ENCODE peak calls at places on chromosomes 4 and X, in eight cellular contexts. I is body of pancreas, N is Peyer's patch, F is right lobe of liver, W is endothelial cell of umbilical vein, B is sigmoid colon, U is tibial nerve, X is uterus. M is an unnamed sample. For H3K4me1, the result is how much of the 10 kb centered on the place peaks cover.

GRCh38 chrX:40663880-40664630 is 16.7 kb upstream of the CXorf38 start:
- DNase-seq in N (no peak), X (no peak), W (peak), I (peak), B (no peak), F (no peak), U (no peak), M (no peak)

GRCh38 chr4:27088491-27088890 is 227.8 kb downstream of the STIM2 start:
- DNase-seq in F (no peak), X (no peak), I (no peak), B (no peak), W (no peak), N (no peak), U (no peak), M (no peak)

GRCh38 chr4:77196866-77197265 is 39.9 kb downstream of the CCNG2 start:
- DNase-seq in W (no peak), B (no peak), I (no peak), U (no peak), F (no peak), X (no peak), N (no peak), M (no peak)

GRCh38 chr4:84493092-84493850 is 5.8 kb downstream of the NKX6-1 start:
- DNase-seq in W (no peak), N (no peak), B (no peak), X (no peak), U (no peak), F (peak), I (peak), M (no peak)

GRCh38 chr4:91064157-91064853 is 937.1 kb downstream of the CCSER1 start:
- DNase-seq in N (no peak), X (no peak), F (no peak), W (peak), B (no peak), I (peak), U (no peak), M (no peak)

GRCh38 chr4:54961357-54961975 is 163.9 kb downstream of the KDR start:
- DNase-seq in I (no peak), W (peak), U (no peak), F (no peak), B (no peak), N (no peak), X (no peak), M (no peak)

GRCh38 chr4:39548425-39549067 is 21.3 kb upstream of the UGDH start:
- DNase-seq in I (no peak), X (no peak), W (no peak), B (no peak), U (no peak), F (no peak), N (no peak), M (no peak)

GRCh38 chr4:73533515-73534422 is 52.2 kb downstream of the AFM start:
- DNase-seq in B (no peak), U (no peak), N (no peak), I (peak), W (no peak), F (no peak), X (no peak), M (no peak)

GRCh38 chr4:1232661-1233621 is 16.0 kb downstream of the CTBP1 start:
- DNase-seq in X (no peak), F (peak), B (peak), W (peak), I (peak), U (no peak), N (no peak), M (no peak)

GRCh38 chr4:80393246-80393969 is 57.9 kb downstream of the CFAP299 start:
- DNase-seq in B (no peak), U (no peak), X (no peak), W (no peak), F (no peak), N (no peak), I (no peak), M (no peak)

GRCh38 chrX:53287493-53288138 is 6.2 kb upstream of the IQSEC2 start:
- DNase-seq in N (peak), F (peak), U (peak), I (peak), X (peak), W (peak), B (peak), M (no peak)

GRCh38 chrX:98452456-98452855 is 1568.7 kb downstream of the RPA4 start:
- DNase-seq in I (no peak), W (no peak), N (no peak), B (no peak), F (no peak), U (no peak), X (no peak), M (no peak)

GRCh38 chr4:68570122-68570507 is 6.0 kb downstream of the UGT2B17 start:
- DNase-seq in W (no peak), I (no peak), B (no peak), U (no peak), X (no peak), N (no peak), F (no peak), M (no peak)

GRCh38 chr4:17385403-17385802 is 126.5 kb downstream of the QDPR start:
- DNase-seq in U (no peak), B (no peak), I (no peak), X (no peak), W (peak), F (no peak), N (no peak), M (no peak)

GRCh38 chr4:55021214-55021613 is 104.2 kb downstream of the KDR start:
- DNase-seq in B (no peak), X (no peak), F (no peak), I (no peak), N (no peak), U (no peak), W (no peak), M (no peak)

GRCh38 chrX:141320801-141321200 is 78.5 kb upstream of the SPANXC start:
- DNase-seq in X (no peak), I (no peak), F (no peak), U (no peak), N (no peak), W (peak), B (no peak), M (no peak)

DNA sequence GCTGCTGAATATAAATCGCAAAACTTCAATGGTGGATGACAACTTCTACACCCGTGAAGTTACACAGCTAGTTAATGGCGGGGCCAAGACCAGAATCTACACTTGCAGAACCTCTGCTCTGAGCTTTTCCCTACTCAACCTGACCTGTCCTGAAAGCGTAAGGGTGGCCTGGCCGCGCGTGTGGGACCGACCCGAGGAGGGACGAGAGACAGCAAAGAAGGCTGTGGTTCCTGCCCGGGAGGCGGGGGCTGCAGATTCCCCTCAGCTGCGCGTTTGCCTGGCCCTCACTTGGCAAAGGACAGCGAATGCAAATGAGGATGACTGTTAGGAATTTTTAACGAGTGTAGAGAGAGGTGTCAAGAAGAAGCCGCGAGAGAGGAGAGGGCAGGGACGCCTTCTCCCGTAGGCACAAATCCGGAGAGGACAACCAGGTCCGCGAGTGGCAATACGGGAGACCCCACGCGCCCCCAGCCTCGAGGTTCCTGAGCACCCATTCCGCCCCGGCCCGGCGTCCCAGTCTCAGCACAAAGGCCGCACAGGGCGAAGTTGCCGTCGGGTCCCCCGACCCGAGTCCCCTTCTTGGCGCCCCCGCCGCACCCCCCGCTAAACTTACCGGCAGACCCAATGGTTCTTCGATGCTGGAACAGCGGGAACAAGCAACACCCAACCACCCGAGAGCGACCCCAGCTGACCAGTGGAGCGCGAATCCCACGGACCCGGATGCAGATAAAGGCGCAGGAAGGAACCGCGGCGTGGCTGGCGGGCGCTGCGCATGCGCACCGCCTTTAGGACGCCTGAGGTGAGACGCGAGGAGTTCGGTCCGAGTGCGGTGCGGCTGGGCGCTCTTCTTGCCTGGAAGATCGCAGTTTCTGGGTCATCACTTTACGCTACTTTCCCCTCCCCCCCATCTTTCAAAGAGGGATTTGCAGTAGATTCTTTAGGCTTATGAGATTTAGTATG is at the start of gene GNPDA2:
- DNase-seq in I (peak), N (peak), X (peak), U (peak), F (peak), W (peak), B (peak), M (peak)
- TF ChIP-seq POLR2A in I (peak), N (peak), X (peak), U (peak), F (peak), W (peak), B (peak), M (peak)

GRCh38 chr4:10094841-10095240 is 21.8 kb downstream of the WDR1 start:
- DNase-seq in I (no peak), U (no peak), F (no peak), B (no peak), W (no peak), N (no peak), X (no peak), M (no peak)
- H3K4me1 ChIP-seq in I (under half), U (under half), F (under half), B (half or more), W (half or more), N (under half), X (under half), M (half or more)

GRCh38 chrX:139237141-139237540 is 293.4 kb upstream of the F9 start:
- DNase-seq in I (no peak), W (no peak), X (no peak), B (no peak), F (no peak), N (no peak), U (no peak), M (no peak)
- TF ChIP-seq POLR2A in I (no peak), W (no peak), X (no peak), B (no peak), F (no peak), N (no peak), U (no peak), M (no peak)

DNA sequence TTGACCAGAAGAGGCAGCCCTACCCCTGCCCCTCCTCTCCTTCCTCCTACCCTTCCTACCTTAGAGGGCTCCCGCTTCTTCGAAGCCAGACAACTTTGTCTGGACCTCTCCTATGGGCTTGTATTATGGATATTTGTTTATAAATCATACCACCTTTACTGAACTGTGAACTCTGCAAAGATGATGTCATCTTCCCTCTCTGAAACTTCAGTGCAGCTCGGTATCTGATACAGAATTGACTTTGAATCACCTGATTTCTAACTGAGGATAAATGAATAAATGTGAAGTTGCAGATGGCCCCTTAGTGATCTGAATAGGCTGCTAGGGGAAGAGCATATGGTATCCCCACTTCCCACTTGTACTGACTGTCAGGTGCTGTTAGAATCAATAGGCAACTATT is 1.1 kb upstream of the OTC start:
- DNase-seq in U (no peak), B (no peak), I (no peak), W (no peak), F (no peak), N (no peak), X (no peak), M (no peak)
- H3K4me1 ChIP-seq in U (under half), B (under half), I (under half), W (under half), F (under half), N (under half), X (under half), M (under half)

DNA sequence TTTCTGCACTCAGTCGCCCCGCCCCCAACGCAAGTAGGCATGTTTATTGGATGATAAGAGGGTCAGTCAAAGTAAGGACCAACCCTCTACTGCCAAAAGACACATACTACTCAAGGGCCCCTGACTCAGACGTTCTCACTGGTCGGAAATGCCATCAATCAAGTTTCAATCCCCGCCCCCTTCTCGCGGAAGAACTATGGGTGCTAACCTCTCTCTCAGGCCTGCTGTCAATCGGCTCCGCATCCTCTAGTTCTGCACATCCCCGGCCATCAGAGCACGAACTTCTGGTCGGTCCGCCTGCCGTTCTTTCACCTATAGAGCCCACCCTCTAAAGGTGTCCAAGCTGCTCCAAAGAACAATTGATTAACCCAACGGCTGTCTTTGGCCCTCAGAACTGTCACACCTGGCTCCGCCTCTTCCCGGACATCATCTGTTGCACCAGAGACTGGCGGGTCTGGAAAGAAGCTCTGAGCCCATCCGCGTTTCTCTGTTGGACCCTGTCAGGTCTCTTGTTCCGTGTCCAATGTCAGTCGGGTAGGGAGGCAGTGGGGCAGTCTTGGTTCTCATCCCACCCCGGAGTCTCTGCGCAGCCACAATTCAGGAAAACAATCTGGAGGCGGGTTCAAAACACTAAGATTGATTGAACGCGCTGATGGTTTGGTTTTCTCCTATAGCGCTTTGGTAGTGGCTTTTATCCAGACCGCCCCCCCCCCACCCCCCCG is 15.2 kb downstream of the NDUFB11 start:
- DNase-seq in I (peak), X (peak), F (peak), W (peak), B (peak), U (peak), N (peak), M (peak)
- TF ChIP-seq POLR2A in I (no peak), X (no peak), F (peak), W (peak), B (no peak), U (peak), N (no peak), M (no peak)

GRCh38 chrX:19640063-19640462 is 124.8 kb upstream of the MAP3K15 start:
- DNase-seq in B (no peak), F (no peak), I (no peak), U (no peak), X (no peak), N (no peak), W (no peak), M (no peak)
- H3K4me1 ChIP-seq in B (under half), F (under half), I (under half), U (under half), X (under half), N (under half), W (under half), M (under half)

GRCh38 chr4:145481164-145481941 is at the start of gene SMAD1:
- DNase-seq in N (peak), W (peak), X (peak), F (peak), U (peak), B (peak), I (peak), M (peak)
- TF ChIP-seq POLR2A in N (peak), W (peak), X (peak), F (peak), U (peak), B (no peak), I (peak), M (no peak)

DNA sequence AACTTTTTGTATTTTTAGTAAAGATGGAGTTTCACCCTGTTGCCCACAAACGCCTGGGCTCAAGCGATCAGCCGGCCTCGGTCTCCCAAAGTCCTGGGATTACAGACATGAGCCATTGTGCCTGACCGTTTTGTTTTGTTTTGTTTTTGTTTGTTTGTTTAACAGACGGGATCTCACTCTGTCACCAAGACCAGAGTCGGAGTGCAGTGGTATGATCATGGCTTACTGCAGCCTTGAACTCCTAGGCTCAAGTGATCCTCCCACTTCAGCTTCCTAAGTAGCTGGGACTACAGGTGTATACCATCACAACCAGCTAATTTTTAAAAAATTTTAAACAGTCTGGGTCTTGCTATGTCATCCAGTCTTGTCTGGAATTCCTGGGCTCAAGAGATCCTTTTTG is 53.5 kb downstream of the FNIP2 start:
- DNase-seq in X (no peak), B (no peak), W (no peak), F (no peak), U (no peak), N (no peak), I (no peak), M (no peak)
- H3K4me1 ChIP-seq in X (under half), B (half or more), W (half or more), F (under half), U (under half), N (under half), I (half or more), M (half or more)

DNA sequence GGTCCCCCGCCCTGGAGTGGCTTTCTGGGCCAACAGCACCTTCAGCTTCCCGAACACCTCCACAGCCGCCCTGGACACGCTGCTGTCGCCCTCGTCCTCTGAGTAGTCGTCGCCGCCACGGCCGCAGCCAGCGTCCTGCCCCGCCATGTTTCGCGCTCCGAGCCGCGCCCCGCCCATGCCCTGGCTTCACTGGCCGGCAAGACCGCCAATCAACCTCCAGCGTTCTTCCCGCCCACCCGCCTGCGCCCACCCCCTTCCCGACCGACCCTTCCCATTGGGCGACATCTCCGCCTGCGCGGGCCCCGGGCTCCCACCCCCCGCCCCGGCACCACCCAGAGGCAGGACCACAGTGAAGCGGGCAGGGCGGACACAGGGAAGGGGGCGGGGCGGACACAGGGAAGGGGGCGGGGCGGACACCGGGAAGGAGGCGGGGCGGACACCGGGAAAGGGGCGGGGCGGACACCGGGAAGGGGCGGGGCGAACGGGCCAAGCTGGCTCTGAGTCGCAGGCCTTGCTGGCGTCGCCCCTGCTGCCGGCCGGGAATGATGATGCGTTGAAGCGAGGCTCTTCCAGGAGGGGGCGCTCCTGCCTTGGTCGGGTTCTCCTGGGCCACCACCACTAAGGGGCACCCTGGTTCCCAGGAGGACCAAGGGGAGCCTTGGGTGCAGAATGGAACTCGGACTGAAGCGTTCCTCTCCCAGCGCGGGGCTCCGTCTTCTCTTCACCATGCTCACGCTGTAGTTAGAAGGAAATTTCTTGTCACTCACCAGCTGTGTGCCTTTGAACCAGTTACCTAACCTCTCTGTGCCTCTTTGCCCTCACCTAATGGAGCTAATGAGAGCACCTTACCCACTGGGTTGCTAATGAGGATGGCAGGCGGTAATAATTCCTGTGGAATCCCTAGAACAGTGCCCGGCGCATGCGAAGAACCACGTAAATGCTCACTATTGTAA is at the start of gene HAUS7:
- DNase-seq in F (peak), U (peak), I (peak), X (peak), W (peak), N (peak), B (peak), M (peak)
- TF ChIP-seq POLR2A in F (peak), U (no peak), I (no peak), X (peak), W (no peak), N (no peak), B (no peak), M (no peak)